ENCODE peak calls at places on chromosomes 5 and 9, in six cellular contexts. One of them, this sample, is unnamed.

GRCh38 chr5:171155621-171156020 is 153.4 kb upstream of the TLX3 start:
- DNase-seq in A673: no peak
- DNase-seq in fibroblast of mammary gland: peak; percentile 36
- DNase-seq in Peyer's patch: no peak
- DNase-seq in spleen: no peak
- DNase-seq in AG09309: no peak
- DNase-seq in this sample: no peak

GRCh38 chr9:127567898-127568617 is 44.0 kb upstream of the STXBP1 start:
- DNase-seq in A673: peak; percentile 56
- DNase-seq in fibroblast of mammary gland: no peak
- DNase-seq in Peyer's patch: peak; percentile 69
- DNase-seq in spleen: peak; percentile 84
- DNase-seq in AG09309: no peak
- DNase-seq in this sample: peak; percentile 41

GRCh38 chr9:5848372-5848882 is 15.5 kb upstream of the ERMP1 start:
- DNase-seq in A673: no peak
- DNase-seq in fibroblast of mammary gland: no peak
- DNase-seq in Peyer's patch: no peak
- DNase-seq in spleen: no peak
- DNase-seq in AG09309: no peak
- DNase-seq in this sample: no peak

GRCh38 chr9:89883401-89884341 is 278.9 kb downstream of the GADD45G start:
- DNase-seq in A673: no peak
- DNase-seq in fibroblast of mammary gland: no peak
- DNase-seq in Peyer's patch: no peak
- DNase-seq in spleen: peak; percentile 64
- DNase-seq in AG09309: no peak
- DNase-seq in this sample: no peak

GRCh38 chr9:136645903-136646754 is 16.6 kb upstream of the EGFL7 start:
- DNase-seq in A673: no peak
- DNase-seq in fibroblast of mammary gland: no peak
- DNase-seq in Peyer's patch: peak; percentile 59
- DNase-seq in spleen: peak; percentile 89
- DNase-seq in AG09309: no peak
- DNase-seq in this sample: no peak

GRCh38 chr5:83031391-83031790 is 45.8 kb downstream of the TMEM167A start:
- DNase-seq in A673: no peak
- DNase-seq in fibroblast of mammary gland: no peak
- DNase-seq in Peyer's patch: no peak
- DNase-seq in spleen: no peak
- DNase-seq in AG09309: no peak
- DNase-seq in this sample: no peak

GRCh38 chr5:141611289-141611688 is 7.5 kb downstream of the DIAPH1 start:
- DNase-seq in A673: no peak
- DNase-seq in fibroblast of mammary gland: no peak
- DNase-seq in Peyer's patch: no peak
- DNase-seq in spleen: no peak
- DNase-seq in AG09309: no peak
- DNase-seq in this sample: no peak

GRCh38 chr9:121303456-121304451 is 35.8 kb downstream of the GSN start:
- DNase-seq in A673: no peak
- DNase-seq in fibroblast of mammary gland: no peak
- DNase-seq in Peyer's patch: peak; percentile 75
- DNase-seq in spleen: peak; percentile 38
- DNase-seq in AG09309: no peak
- DNase-seq in this sample: no peak

GRCh38 chr9:136007906-136008692 is 46.9 kb upstream of the UBAC1 start:
- DNase-seq in A673: no peak
- DNase-seq in fibroblast of mammary gland: peak; percentile 74
- DNase-seq in Peyer's patch: no peak
- DNase-seq in spleen: no peak
- DNase-seq in AG09309: no peak
- DNase-seq in this sample: no peak

GRCh38 chr9:19371942-19372341 is 8.1 kb downstream of the RPS6 start:
- DNase-seq in A673: peak; percentile 37
- DNase-seq in fibroblast of mammary gland: no peak
- DNase-seq in Peyer's patch: no peak
- DNase-seq in spleen: no peak
- DNase-seq in AG09309: no peak
- DNase-seq in this sample: no peak

GRCh38 chr5:137320056-137321045 is 178.8 kb downstream of the SPOCK1 start:
- DNase-seq in A673: peak; percentile 69
- DNase-seq in fibroblast of mammary gland: peak; percentile 76
- DNase-seq in Peyer's patch: no peak
- DNase-seq in spleen: no peak
- DNase-seq in AG09309: no peak
- DNase-seq in this sample: no peak

GRCh38 chr9:7784472-7784871 is 15.1 kb downstream of the DMAC1 start:
- DNase-seq in A673: no peak
- DNase-seq in fibroblast of mammary gland: no peak
- DNase-seq in Peyer's patch: no peak
- DNase-seq in spleen: no peak
- DNase-seq in AG09309: no peak
- DNase-seq in this sample: no peak

GRCh38 chr9:34036625-34037024 is 12.1 kb downstream of the UBAP2 start:
- DNase-seq in A673: no peak
- DNase-seq in fibroblast of mammary gland: no peak
- DNase-seq in Peyer's patch: no peak
- DNase-seq in spleen: no peak
- DNase-seq in AG09309: no peak
- DNase-seq in this sample: no peak

GRCh38 chr9:110977259-110977709 is 61.0 kb downstream of the LPAR1 start:
- DNase-seq in A673: peak; percentile 75
- DNase-seq in fibroblast of mammary gland: peak; percentile 92
- DNase-seq in Peyer's patch: peak; percentile 58
- DNase-seq in spleen: no peak
- DNase-seq in AG09309: no peak
- DNase-seq in this sample: no peak

DNA sequence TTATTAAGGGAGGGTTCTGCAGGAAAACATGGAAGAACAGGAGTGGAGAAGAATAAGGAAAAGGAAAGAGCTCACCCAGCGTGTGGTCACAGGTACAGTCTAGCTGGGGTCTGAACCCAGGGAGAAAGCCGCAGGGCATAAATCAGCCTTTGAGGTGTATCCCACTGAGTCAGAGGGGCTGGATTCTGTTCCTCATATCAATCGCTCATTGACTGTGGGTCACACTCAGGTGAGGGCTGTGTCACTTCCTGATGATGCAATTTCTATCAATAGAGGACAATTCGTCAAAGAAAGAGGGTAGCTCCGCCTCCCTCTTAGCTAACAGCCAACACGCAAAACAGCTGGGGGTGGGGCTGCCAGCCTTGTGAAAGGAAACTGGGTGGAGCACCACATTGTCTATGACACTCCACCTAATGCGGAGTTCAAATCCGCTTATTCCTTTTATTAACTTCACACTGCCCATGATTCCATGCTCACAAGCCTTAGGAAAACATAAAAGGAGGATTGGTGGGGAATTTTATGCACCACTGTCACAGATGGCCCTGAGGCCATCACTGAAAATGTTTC is 176.2 kb downstream of the ICE1 start:
- DNase-seq in A673: no peak
- DNase-seq in fibroblast of mammary gland: no peak
- DNase-seq in Peyer's patch: no peak
- DNase-seq in spleen: no peak
- DNase-seq in AG09309: no peak
- DNase-seq in this sample: no peak
- TF ChIP-seq CTCF in A673: no peak
- TF ChIP-seq CTCF in fibroblast of mammary gland: no peak
- TF ChIP-seq CTCF in Peyer's patch: no peak
- TF ChIP-seq CTCF in spleen: no peak
- TF ChIP-seq CTCF in AG09309: no peak
- TF ChIP-seq CTCF in this sample: no peak

GRCh38 chr9:124790301-124790700 is 13.4 kb downstream of the OLFML2A start:
- DNase-seq in A673: no peak
- DNase-seq in fibroblast of mammary gland: no peak
- DNase-seq in Peyer's patch: peak; percentile 26
- DNase-seq in spleen: peak; percentile 13
- DNase-seq in AG09309: no peak
- DNase-seq in this sample: no peak
- H3K4me3 ChIP-seq in A673: no peak overlapping the region
- H3K4me3 ChIP-seq in fibroblast of mammary gland: no peak overlapping the region
- H3K4me3 ChIP-seq in Peyer's patch: no peak overlapping the region
- H3K4me3 ChIP-seq in spleen: no peak overlapping the region
- H3K4me3 ChIP-seq in AG09309: no peak overlapping the region
- H3K4me3 ChIP-seq in this sample: no peak overlapping the region

GRCh38 chr9:112750111-112750766 is at the start of gene SNX30:
- DNase-seq in A673: peak; percentile 92
- DNase-seq in fibroblast of mammary gland: peak; percentile 81
- DNase-seq in Peyer's patch: peak; percentile 94
- DNase-seq in spleen: peak; percentile 97
- DNase-seq in AG09309: no peak
- DNase-seq in this sample: peak; percentile 95
- TF ChIP-seq CTCF in A673: no peak
- TF ChIP-seq CTCF in fibroblast of mammary gland: no peak
- TF ChIP-seq CTCF in Peyer's patch: no peak
- TF ChIP-seq CTCF in spleen: no peak
- TF ChIP-seq CTCF in AG09309: no peak
- TF ChIP-seq CTCF in this sample: no peak

DNA sequence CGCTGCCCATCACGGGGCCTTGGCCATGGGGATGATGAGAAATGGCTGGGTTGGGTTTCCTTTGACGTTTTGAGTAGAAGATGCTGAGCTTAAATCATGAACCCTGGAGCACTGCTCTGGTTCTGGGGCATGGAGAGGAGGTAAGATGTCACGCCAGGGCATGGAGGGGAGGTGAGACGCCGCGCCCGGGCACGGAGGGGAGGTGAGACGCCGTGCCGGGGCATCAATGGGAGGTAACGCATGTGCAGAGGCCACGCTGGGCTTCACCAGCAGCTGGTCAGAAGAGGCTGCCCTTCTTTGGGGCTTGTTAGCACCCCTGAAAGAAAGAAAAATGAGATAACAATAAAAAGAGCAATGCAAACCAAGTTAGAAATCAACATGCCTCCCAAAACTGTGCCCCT is 322.5 kb upstream of the IRX4 start:
- DNase-seq in A673: no peak
- DNase-seq in fibroblast of mammary gland: no peak
- DNase-seq in Peyer's patch: no peak
- DNase-seq in spleen: no peak
- DNase-seq in AG09309: no peak
- DNase-seq in this sample: no peak
- H3K4me3 ChIP-seq in A673: no peak overlapping the region
- H3K4me3 ChIP-seq in fibroblast of mammary gland: no peak overlapping the region
- H3K4me3 ChIP-seq in Peyer's patch: no peak overlapping the region
- H3K4me3 ChIP-seq in spleen: no peak overlapping the region
- H3K4me3 ChIP-seq in AG09309: no peak overlapping the region
- H3K4me3 ChIP-seq in this sample: no peak overlapping the region

GRCh38 chr5:158940977-158941376 is 158.7 kb downstream of the EBF1 start:
- DNase-seq in A673: no peak
- DNase-seq in fibroblast of mammary gland: no peak
- DNase-seq in Peyer's patch: no peak
- DNase-seq in spleen: no peak
- DNase-seq in AG09309: no peak
- DNase-seq in this sample: no peak

GRCh38 chr5:158947831-158948230 is 151.9 kb downstream of the EBF1 start:
- DNase-seq in A673: no peak
- DNase-seq in fibroblast of mammary gland: peak; percentile 22
- DNase-seq in Peyer's patch: no peak
- DNase-seq in spleen: no peak
- DNase-seq in AG09309: no peak
- DNase-seq in this sample: no peak

GRCh38 chr5:158943057-158943456 is 156.7 kb downstream of the EBF1 start:
- DNase-seq in A673: peak; percentile 3
- DNase-seq in fibroblast of mammary gland: peak; percentile 99
- DNase-seq in Peyer's patch: no peak
- DNase-seq in spleen: no peak
- DNase-seq in AG09309: peak; percentile 83
- DNase-seq in this sample: no peak

GRCh38 chr5:158942217-158942616 is 157.5 kb downstream of the EBF1 start:
- DNase-seq in A673: no peak
- DNase-seq in fibroblast of mammary gland: peak; percentile 28
- DNase-seq in Peyer's patch: no peak
- DNase-seq in spleen: no peak
- DNase-seq in AG09309: no peak
- DNase-seq in this sample: no peak

GRCh38 chr5:158943569-158943968 is 156.1 kb downstream of the EBF1 start:
- DNase-seq in A673: no peak
- DNase-seq in fibroblast of mammary gland: peak; percentile 14
- DNase-seq in Peyer's patch: no peak
- DNase-seq in spleen: no peak
- DNase-seq in AG09309: no peak
- DNase-seq in this sample: no peak
- TF ChIP-seq CTCF in A673: peak; percentile 30
- TF ChIP-seq CTCF in fibroblast of mammary gland: no peak
- TF ChIP-seq CTCF in Peyer's patch: no peak
- TF ChIP-seq CTCF in spleen: no peak
- TF ChIP-seq CTCF in AG09309: no peak
- TF ChIP-seq CTCF in this sample: no peak

DNA sequence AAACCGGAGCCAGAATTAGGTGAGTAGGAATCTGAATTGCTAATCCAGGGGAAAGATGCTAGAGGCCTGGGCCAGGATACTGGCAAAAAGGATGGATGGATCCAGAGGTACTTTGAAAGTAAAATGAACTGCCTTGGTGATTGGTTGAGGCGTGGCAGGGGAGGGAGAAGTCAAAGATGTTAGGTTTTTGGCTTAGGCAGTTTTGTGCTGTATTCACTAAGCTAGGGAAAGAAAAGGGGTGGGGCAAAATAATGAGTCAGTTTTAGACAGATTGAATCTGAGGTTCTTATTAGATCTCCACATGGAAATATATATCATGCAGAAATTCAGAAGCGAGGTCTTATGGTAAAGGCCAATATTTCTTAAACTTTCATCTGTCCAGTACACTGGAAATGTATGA is 3.6 kb downstream of the LRRC70 start:
- DNase-seq in A673: no peak
- DNase-seq in fibroblast of mammary gland: peak; percentile 27
- DNase-seq in Peyer's patch: no peak
- DNase-seq in spleen: no peak
- DNase-seq in AG09309: no peak
- DNase-seq in this sample: no peak
- H3K4me3 ChIP-seq in A673: no peak overlapping the region
- H3K4me3 ChIP-seq in fibroblast of mammary gland: no peak overlapping the region
- H3K4me3 ChIP-seq in Peyer's patch: no peak overlapping the region
- H3K4me3 ChIP-seq in spleen: no peak overlapping the region
- H3K4me3 ChIP-seq in AG09309: no peak overlapping the region
- H3K4me3 ChIP-seq in this sample: no peak overlapping the region

DNA sequence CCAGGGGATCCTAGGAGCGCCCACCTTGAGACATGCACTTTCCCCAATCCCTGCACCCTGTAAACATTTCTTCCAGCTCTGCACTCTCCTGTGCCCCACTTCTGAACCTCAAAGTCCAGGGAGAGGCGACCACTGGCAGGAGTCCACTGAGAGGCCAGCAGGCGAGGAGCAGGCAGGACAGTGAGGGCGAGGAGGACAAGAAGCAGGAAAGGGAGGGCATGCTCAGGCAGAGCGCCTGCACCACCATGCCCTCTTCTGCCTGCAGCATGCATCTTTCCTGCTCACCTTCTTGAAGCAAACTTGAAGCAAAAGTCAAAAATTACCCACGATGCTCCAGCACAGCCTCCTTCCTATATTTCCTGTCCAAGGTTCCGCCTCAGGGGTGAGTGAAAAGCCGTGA is 10.1 kb downstream of the ARSB start:
- DNase-seq in A673: no peak
- DNase-seq in fibroblast of mammary gland: no peak
- DNase-seq in Peyer's patch: no peak
- DNase-seq in spleen: no peak
- DNase-seq in AG09309: no peak
- DNase-seq in this sample: no peak
- TF ChIP-seq CTCF in A673: no peak
- TF ChIP-seq CTCF in fibroblast of mammary gland: no peak
- TF ChIP-seq CTCF in Peyer's patch: no peak
- TF ChIP-seq CTCF in spleen: no peak
- TF ChIP-seq CTCF in AG09309: no peak
- TF ChIP-seq CTCF in this sample: no peak